ENCODE peak calls at places on chromosomes 7 and 10, in eight cellular contexts. One of them, this sample, is unnamed.

GRCh38 chr10:90432891-90433290 is 424.9 kb downstream of the HTR7 start:
- DNase-seq in AG08396: no peak
- DNase-seq in stimulated activated CD4-positive, alpha-beta T cell treated with anti-CD3 and anti-CD28 coated beads, Interleukin-12 subunit alpha, Interleukin-12 subunit beta, amount 100 ng/mL, for 48 hours: no peak
- DNase-seq in fibroblast of mammary gland: no peak
- DNase-seq in activated effector memory CD4-positive, alpha-beta T cell treated with anti-CD3 and anti-CD28 coated beads, Interleukin-2, amount 50 U/mL, for 16 hours: no peak
- DNase-seq in activated naive CD4-positive, alpha-beta T cell treated with Interleukin-2 at 50 U/mL for 16 hours: no peak
- DNase-seq in left lung: no peak
- DNase-seq in left colon: no peak
- DNase-seq in this sample: no peak

GRCh38 chr7:138875794-138876193 is 77.8 kb upstream of the ATP6V0A4 start:
- DNase-seq in fibroblast of mammary gland: peak
- DNase-seq in stimulated activated CD4-positive, alpha-beta T cell treated with anti-CD3 and anti-CD28 coated beads, Interleukin-12 subunit alpha, Interleukin-12 subunit beta, amount 100 ng/mL, for 48 hours: peak
- DNase-seq in left colon: no peak
- DNase-seq in left lung: no peak
- DNase-seq in AG08396: peak
- DNase-seq in activated effector memory CD4-positive, alpha-beta T cell treated with anti-CD3 and anti-CD28 coated beads, Interleukin-2, amount 50 U/mL, for 16 hours: peak
- DNase-seq in activated naive CD4-positive, alpha-beta T cell treated with Interleukin-2 at 50 U/mL for 16 hours: peak
- DNase-seq in this sample: peak

GRCh38 chr7:151014950-151015349 is 9.3 kb downstream of the ATG9B start:
- DNase-seq in left colon: no peak
- DNase-seq in fibroblast of mammary gland: peak
- DNase-seq in activated effector memory CD4-positive, alpha-beta T cell treated with anti-CD3 and anti-CD28 coated beads, Interleukin-2, amount 50 U/mL, for 16 hours: no peak
- DNase-seq in AG08396: no peak
- DNase-seq in stimulated activated CD4-positive, alpha-beta T cell treated with anti-CD3 and anti-CD28 coated beads, Interleukin-12 subunit alpha, Interleukin-12 subunit beta, amount 100 ng/mL, for 48 hours: no peak
- DNase-seq in activated naive CD4-positive, alpha-beta T cell treated with Interleukin-2 at 50 U/mL for 16 hours: no peak
- DNase-seq in left lung: no peak
- DNase-seq in this sample: peak

GRCh38 chr10:126459878-126460481 is 71.7 kb upstream of the ADAM12 start:
- DNase-seq in stimulated activated CD4-positive, alpha-beta T cell treated with anti-CD3 and anti-CD28 coated beads, Interleukin-12 subunit alpha, Interleukin-12 subunit beta, amount 100 ng/mL, for 48 hours: no peak
- DNase-seq in activated naive CD4-positive, alpha-beta T cell treated with Interleukin-2 at 50 U/mL for 16 hours: no peak
- DNase-seq in left colon: no peak
- DNase-seq in AG08396: peak
- DNase-seq in activated effector memory CD4-positive, alpha-beta T cell treated with anti-CD3 and anti-CD28 coated beads, Interleukin-2, amount 50 U/mL, for 16 hours: no peak
- DNase-seq in fibroblast of mammary gland: peak
- DNase-seq in left lung: no peak
- DNase-seq in this sample: peak

GRCh38 chr10:78802406-78802805 is 266.4 kb upstream of the ZMIZ1 start:
- DNase-seq in left colon: no peak
- DNase-seq in fibroblast of mammary gland: peak
- DNase-seq in AG08396: no peak
- DNase-seq in activated naive CD4-positive, alpha-beta T cell treated with Interleukin-2 at 50 U/mL for 16 hours: no peak
- DNase-seq in activated effector memory CD4-positive, alpha-beta T cell treated with anti-CD3 and anti-CD28 coated beads, Interleukin-2, amount 50 U/mL, for 16 hours: no peak
- DNase-seq in left lung: no peak
- DNase-seq in stimulated activated CD4-positive, alpha-beta T cell treated with anti-CD3 and anti-CD28 coated beads, Interleukin-12 subunit alpha, Interleukin-12 subunit beta, amount 100 ng/mL, for 48 hours: no peak
- DNase-seq in this sample: no peak

GRCh38 chr10:28838908-28839307 is 161.6 kb downstream of the BAMBI start:
- DNase-seq in AG08396: no peak
- DNase-seq in activated effector memory CD4-positive, alpha-beta T cell treated with anti-CD3 and anti-CD28 coated beads, Interleukin-2, amount 50 U/mL, for 16 hours: no peak
- DNase-seq in activated naive CD4-positive, alpha-beta T cell treated with Interleukin-2 at 50 U/mL for 16 hours: no peak
- DNase-seq in fibroblast of mammary gland: peak
- DNase-seq in stimulated activated CD4-positive, alpha-beta T cell treated with anti-CD3 and anti-CD28 coated beads, Interleukin-12 subunit alpha, Interleukin-12 subunit beta, amount 100 ng/mL, for 48 hours: no peak
- DNase-seq in left colon: peak
- DNase-seq in left lung: no peak
- DNase-seq in this sample: peak

GRCh38 chr10:59320370-59320769 is 42.0 kb downstream of the FAM13C start:
- DNase-seq in left colon: no peak
- DNase-seq in AG08396: no peak
- DNase-seq in activated naive CD4-positive, alpha-beta T cell treated with Interleukin-2 at 50 U/mL for 16 hours: no peak
- DNase-seq in stimulated activated CD4-positive, alpha-beta T cell treated with anti-CD3 and anti-CD28 coated beads, Interleukin-12 subunit alpha, Interleukin-12 subunit beta, amount 100 ng/mL, for 48 hours: no peak
- DNase-seq in fibroblast of mammary gland: no peak
- DNase-seq in left lung: no peak
- DNase-seq in activated effector memory CD4-positive, alpha-beta T cell treated with anti-CD3 and anti-CD28 coated beads, Interleukin-2, amount 50 U/mL, for 16 hours: no peak
- DNase-seq in this sample: no peak

GRCh38 chr7:124489925-124490324 is 275.7 kb downstream of the GPR37 start:
- DNase-seq in left colon: no peak
- DNase-seq in AG08396: no peak
- DNase-seq in left lung: no peak
- DNase-seq in fibroblast of mammary gland: no peak
- DNase-seq in activated naive CD4-positive, alpha-beta T cell treated with Interleukin-2 at 50 U/mL for 16 hours: no peak
- DNase-seq in activated effector memory CD4-positive, alpha-beta T cell treated with anti-CD3 and anti-CD28 coated beads, Interleukin-2, amount 50 U/mL, for 16 hours: no peak
- DNase-seq in stimulated activated CD4-positive, alpha-beta T cell treated with anti-CD3 and anti-CD28 coated beads, Interleukin-12 subunit alpha, Interleukin-12 subunit beta, amount 100 ng/mL, for 48 hours: no peak
- DNase-seq in this sample: no peak

GRCh38 chr10:95423327-95424005 is 132.7 kb upstream of the PDLIM1 start:
- DNase-seq in left lung: no peak
- DNase-seq in activated effector memory CD4-positive, alpha-beta T cell treated with anti-CD3 and anti-CD28 coated beads, Interleukin-2, amount 50 U/mL, for 16 hours: no peak
- DNase-seq in left colon: no peak
- DNase-seq in fibroblast of mammary gland: no peak
- DNase-seq in stimulated activated CD4-positive, alpha-beta T cell treated with anti-CD3 and anti-CD28 coated beads, Interleukin-12 subunit alpha, Interleukin-12 subunit beta, amount 100 ng/mL, for 48 hours: no peak
- DNase-seq in activated naive CD4-positive, alpha-beta T cell treated with Interleukin-2 at 50 U/mL for 16 hours: no peak
- DNase-seq in AG08396: no peak
- DNase-seq in this sample: no peak

GRCh38 chr7:115099906-115100305 is 178.0 kb downstream of the MDFIC start:
- DNase-seq in AG08396: peak
- DNase-seq in stimulated activated CD4-positive, alpha-beta T cell treated with anti-CD3 and anti-CD28 coated beads, Interleukin-12 subunit alpha, Interleukin-12 subunit beta, amount 100 ng/mL, for 48 hours: no peak
- DNase-seq in activated effector memory CD4-positive, alpha-beta T cell treated with anti-CD3 and anti-CD28 coated beads, Interleukin-2, amount 50 U/mL, for 16 hours: no peak
- DNase-seq in left lung: no peak
- DNase-seq in left colon: no peak
- DNase-seq in activated naive CD4-positive, alpha-beta T cell treated with Interleukin-2 at 50 U/mL for 16 hours: no peak
- DNase-seq in fibroblast of mammary gland: peak
- DNase-seq in this sample: peak

GRCh38 chr10:100046088-100046487 is 35.6 kb downstream of the CPN1 start:
- DNase-seq in activated effector memory CD4-positive, alpha-beta T cell treated with anti-CD3 and anti-CD28 coated beads, Interleukin-2, amount 50 U/mL, for 16 hours: peak
- DNase-seq in stimulated activated CD4-positive, alpha-beta T cell treated with anti-CD3 and anti-CD28 coated beads, Interleukin-12 subunit alpha, Interleukin-12 subunit beta, amount 100 ng/mL, for 48 hours: peak
- DNase-seq in fibroblast of mammary gland: peak
- DNase-seq in AG08396: peak
- DNase-seq in activated naive CD4-positive, alpha-beta T cell treated with Interleukin-2 at 50 U/mL for 16 hours: peak
- DNase-seq in left colon: peak
- DNase-seq in left lung: peak
- DNase-seq in this sample: peak

GRCh38 chr7:155299539-155300202 is 2.0 kb downstream of the INSIG1 start:
- DNase-seq in left colon: no peak
- DNase-seq in fibroblast of mammary gland: no peak
- DNase-seq in stimulated activated CD4-positive, alpha-beta T cell treated with anti-CD3 and anti-CD28 coated beads, Interleukin-12 subunit alpha, Interleukin-12 subunit beta, amount 100 ng/mL, for 48 hours: no peak
- DNase-seq in AG08396: peak
- DNase-seq in activated naive CD4-positive, alpha-beta T cell treated with Interleukin-2 at 50 U/mL for 16 hours: peak
- DNase-seq in activated effector memory CD4-positive, alpha-beta T cell treated with anti-CD3 and anti-CD28 coated beads, Interleukin-2, amount 50 U/mL, for 16 hours: peak
- DNase-seq in left lung: no peak
- DNase-seq in this sample: peak

GRCh38 chr10:123761666-123762230 is 95.6 kb downstream of the GPR26 start:
- DNase-seq in activated effector memory CD4-positive, alpha-beta T cell treated with anti-CD3 and anti-CD28 coated beads, Interleukin-2, amount 50 U/mL, for 16 hours: no peak
- DNase-seq in activated naive CD4-positive, alpha-beta T cell treated with Interleukin-2 at 50 U/mL for 16 hours: no peak
- DNase-seq in AG08396: no peak
- DNase-seq in fibroblast of mammary gland: no peak
- DNase-seq in left colon: no peak
- DNase-seq in left lung: no peak
- DNase-seq in stimulated activated CD4-positive, alpha-beta T cell treated with anti-CD3 and anti-CD28 coated beads, Interleukin-12 subunit alpha, Interleukin-12 subunit beta, amount 100 ng/mL, for 48 hours: no peak
- DNase-seq in this sample: no peak

GRCh38 chr7:132160525-132161230 is 415.6 kb downstream of the PLXNA4 start:
- DNase-seq in activated naive CD4-positive, alpha-beta T cell treated with Interleukin-2 at 50 U/mL for 16 hours: no peak
- DNase-seq in left lung: no peak
- DNase-seq in activated effector memory CD4-positive, alpha-beta T cell treated with anti-CD3 and anti-CD28 coated beads, Interleukin-2, amount 50 U/mL, for 16 hours: no peak
- DNase-seq in AG08396: no peak
- DNase-seq in left colon: no peak
- DNase-seq in stimulated activated CD4-positive, alpha-beta T cell treated with anti-CD3 and anti-CD28 coated beads, Interleukin-12 subunit alpha, Interleukin-12 subunit beta, amount 100 ng/mL, for 48 hours: no peak
- DNase-seq in fibroblast of mammary gland: no peak
- DNase-seq in this sample: no peak

GRCh38 chr7:89621925-89622641 is 532.2 kb upstream of the STEAP1 start:
- DNase-seq in stimulated activated CD4-positive, alpha-beta T cell treated with anti-CD3 and anti-CD28 coated beads, Interleukin-12 subunit alpha, Interleukin-12 subunit beta, amount 100 ng/mL, for 48 hours: no peak
- DNase-seq in left lung: peak
- DNase-seq in AG08396: no peak
- DNase-seq in fibroblast of mammary gland: no peak
- DNase-seq in left colon: no peak
- DNase-seq in activated naive CD4-positive, alpha-beta T cell treated with Interleukin-2 at 50 U/mL for 16 hours: no peak
- DNase-seq in activated effector memory CD4-positive, alpha-beta T cell treated with anti-CD3 and anti-CD28 coated beads, Interleukin-2, amount 50 U/mL, for 16 hours: no peak
- DNase-seq in this sample: no peak

GRCh38 chr10:93475871-93476270 is 6.3 kb downstream of the MYOF start:
- DNase-seq in activated effector memory CD4-positive, alpha-beta T cell treated with anti-CD3 and anti-CD28 coated beads, Interleukin-2, amount 50 U/mL, for 16 hours: no peak
- DNase-seq in activated naive CD4-positive, alpha-beta T cell treated with Interleukin-2 at 50 U/mL for 16 hours: no peak
- DNase-seq in stimulated activated CD4-positive, alpha-beta T cell treated with anti-CD3 and anti-CD28 coated beads, Interleukin-12 subunit alpha, Interleukin-12 subunit beta, amount 100 ng/mL, for 48 hours: no peak
- DNase-seq in left lung: no peak
- DNase-seq in fibroblast of mammary gland: peak
- DNase-seq in AG08396: no peak
- DNase-seq in left colon: peak
- DNase-seq in this sample: peak

GRCh38 chr7:48875300-48875916 is 48.9 kb upstream of the CDC14C start:
- DNase-seq in left colon: no peak
- DNase-seq in fibroblast of mammary gland: peak
- DNase-seq in stimulated activated CD4-positive, alpha-beta T cell treated with anti-CD3 and anti-CD28 coated beads, Interleukin-12 subunit alpha, Interleukin-12 subunit beta, amount 100 ng/mL, for 48 hours: no peak
- DNase-seq in left lung: peak
- DNase-seq in AG08396: peak
- DNase-seq in activated naive CD4-positive, alpha-beta T cell treated with Interleukin-2 at 50 U/mL for 16 hours: no peak
- DNase-seq in activated effector memory CD4-positive, alpha-beta T cell treated with anti-CD3 and anti-CD28 coated beads, Interleukin-2, amount 50 U/mL, for 16 hours: no peak
- DNase-seq in this sample: peak

GRCh38 chr7:151377406-151377805 is 32.4 kb downstream of the WDR86 start:
- DNase-seq in fibroblast of mammary gland: no peak
- DNase-seq in AG08396: no peak
- DNase-seq in left colon: no peak
- DNase-seq in activated naive CD4-positive, alpha-beta T cell treated with Interleukin-2 at 50 U/mL for 16 hours: no peak
- DNase-seq in activated effector memory CD4-positive, alpha-beta T cell treated with anti-CD3 and anti-CD28 coated beads, Interleukin-2, amount 50 U/mL, for 16 hours: no peak
- DNase-seq in left lung: peak
- DNase-seq in stimulated activated CD4-positive, alpha-beta T cell treated with anti-CD3 and anti-CD28 coated beads, Interleukin-12 subunit alpha, Interleukin-12 subunit beta, amount 100 ng/mL, for 48 hours: no peak
- DNase-seq in this sample: no peak

GRCh38 chr7:66768865-66769832 is 28.6 kb downstream of the RABGEF1 start:
- DNase-seq in left lung: no peak
- DNase-seq in AG08396: no peak
- DNase-seq in stimulated activated CD4-positive, alpha-beta T cell treated with anti-CD3 and anti-CD28 coated beads, Interleukin-12 subunit alpha, Interleukin-12 subunit beta, amount 100 ng/mL, for 48 hours: no peak
- DNase-seq in activated effector memory CD4-positive, alpha-beta T cell treated with anti-CD3 and anti-CD28 coated beads, Interleukin-2, amount 50 U/mL, for 16 hours: no peak
- DNase-seq in activated naive CD4-positive, alpha-beta T cell treated with Interleukin-2 at 50 U/mL for 16 hours: no peak
- DNase-seq in left colon: no peak
- DNase-seq in fibroblast of mammary gland: no peak
- DNase-seq in this sample: no peak

GRCh38 chr7:2651336-2651735 is 19.6 kb downstream of the TTYH3 start:
- DNase-seq in left colon: no peak
- DNase-seq in fibroblast of mammary gland: peak
- DNase-seq in left lung: no peak
- DNase-seq in AG08396: no peak
- DNase-seq in stimulated activated CD4-positive, alpha-beta T cell treated with anti-CD3 and anti-CD28 coated beads, Interleukin-12 subunit alpha, Interleukin-12 subunit beta, amount 100 ng/mL, for 48 hours: no peak
- DNase-seq in activated effector memory CD4-positive, alpha-beta T cell treated with anti-CD3 and anti-CD28 coated beads, Interleukin-2, amount 50 U/mL, for 16 hours: no peak
- DNase-seq in activated naive CD4-positive, alpha-beta T cell treated with Interleukin-2 at 50 U/mL for 16 hours: no peak
- DNase-seq in this sample: no peak

GRCh38 chr7:20240080-20240926 is 23.1 kb upstream of the MACC1 start:
- DNase-seq in left lung: no peak
- DNase-seq in left colon: no peak
- DNase-seq in AG08396: no peak
- DNase-seq in activated effector memory CD4-positive, alpha-beta T cell treated with anti-CD3 and anti-CD28 coated beads, Interleukin-2, amount 50 U/mL, for 16 hours: no peak
- DNase-seq in stimulated activated CD4-positive, alpha-beta T cell treated with anti-CD3 and anti-CD28 coated beads, Interleukin-12 subunit alpha, Interleukin-12 subunit beta, amount 100 ng/mL, for 48 hours: no peak
- DNase-seq in activated naive CD4-positive, alpha-beta T cell treated with Interleukin-2 at 50 U/mL for 16 hours: no peak
- DNase-seq in fibroblast of mammary gland: no peak
- DNase-seq in this sample: no peak